ENCODE peak calls at places on chromosomes 3 and 15, in seven cellular contexts. Z, T, H, X, O, B and Y are unnamed samples.

GRCh38 chr3:58010562-58010961 is 2.3 kb downstream of the FLNB start:
- DNase-seq in O (no peak), B (no peak), X (peak), T (no peak), H (no peak), Z (no peak), Y (no peak)

GRCh38 chr15:48802867-48803266 is 8.0 kb downstream of the CEP152 start:
- DNase-seq in Z (no peak), O (no peak), T (no peak), H (peak), B (no peak), X (peak), Y (no peak)

GRCh38 chr3:127525373-127525772 is 65.2 kb downstream of the TPRA1 start:
- DNase-seq in T (no peak), O (peak), H (no peak), Z (no peak), X (peak), B (no peak), Y (no peak)

GRCh38 chr3:38039899-38040261 is 872 bp downstream of the DLEC1 start:
- DNase-seq in H (no peak), B (peak), X (peak), Z (no peak), O (no peak), T (peak), Y (no peak)

GRCh38 chr3:124774305-124774673 is 44.0 kb downstream of the UMPS start:
- DNase-seq in X (peak), O (peak), T (no peak), H (peak), B (peak), Z (no peak), Y (no peak)

GRCh38 chr3:11588755-11589154 is 55.0 kb downstream of the VGLL4 start:
- DNase-seq in X (no peak), T (no peak), H (no peak), B (no peak), Z (no peak), O (no peak), Y (no peak)

GRCh38 chr3:153158961-153159735 is 2.9 kb upstream of the RAP2B start:
- DNase-seq in T (no peak), X (no peak), O (no peak), B (no peak), H (no peak), Z (no peak), Y (no peak)

GRCh38 chr3:177705976-177706866 is 508.9 kb upstream of the TBL1XR1 start:
- DNase-seq in H (no peak), B (peak), Z (no peak), O (no peak), T (no peak), X (no peak), Y (no peak)

GRCh38 chr3:179819379-179819778 is 166.5 kb downstream of the USP13 start:
- DNase-seq in X (no peak), Z (no peak), T (no peak), H (no peak), O (no peak), B (peak), Y (no peak)

GRCh38 chr15:79522656-79523055 is 90.5 kb downstream of the MINAR1 start:
- DNase-seq in T (no peak), O (no peak), H (no peak), Z (no peak), B (no peak), X (peak), Y (no peak)

GRCh38 chr3:58528629-58529028 is 8.4 kb downstream of the ACOX2 start:
- DNase-seq in X (peak), B (peak), O (no peak), Z (no peak), H (peak), T (no peak), Y (no peak)

GRCh38 chr3:31968391-31968926 is 12.6 kb downstream of the OSBPL10 start:
- DNase-seq in B (no peak), H (no peak), O (no peak), T (no peak), X (peak), Z (no peak), Y (no peak)

GRCh38 chr3:43874290-43874689 is 183.6 kb downstream of the ABHD5 start:
- DNase-seq in B (no peak), H (no peak), T (no peak), Z (no peak), X (no peak), O (no peak), Y (no peak)

GRCh38 chr3:117485841-117486240 is 776.3 kb downstream of the TUSC7 start:
- DNase-seq in O (no peak), T (no peak), X (peak), H (no peak), B (no peak), Z (no peak), Y (no peak)

GRCh38 chr3:52310861-52311566 is 5.1 kb upstream of the DNAH1 start:
- DNase-seq in X (peak), T (peak), H (no peak), B (no peak), O (no peak), Z (no peak), Y (no peak)

GRCh38 chr3:62968128-62968527 is 92.9 kb upstream of the CADPS start:
- DNase-seq in Z (no peak), T (no peak), H (no peak), X (no peak), B (no peak), O (no peak), Y (no peak)

GRCh38 chr3:74883690-74884089 is 269.2 kb upstream of the CNTN3 start:
- DNase-seq in Z (no peak), H (no peak), X (peak), B (no peak), T (no peak), O (no peak), Y (no peak)

GRCh38 chr3:72044231-72044935 is 259.4 kb upstream of the PROK2 start:
- DNase-seq in X (no peak), H (no peak), T (no peak), Z (no peak), B (no peak), O (no peak), Y (no peak)

GRCh38 chr15:65083262-65083701 is 6.7 kb downstream of the KBTBD13 start:
- DNase-seq in H (no peak), O (no peak), B (no peak), X (peak), Z (no peak), T (no peak), Y (no peak)

GRCh38 chr3:197878427-197878826 is 71.6 kb upstream of the RPL35A start:
- DNase-seq in Z (no peak), T (no peak), B (no peak), H (no peak), O (no peak), X (no peak), Y (no peak)

GRCh38 chr3:177519588-177519987 is 322.3 kb upstream of the TBL1XR1 start:
- DNase-seq in X (no peak), B (no peak), T (no peak), O (no peak), Z (no peak), H (no peak), Y (no peak)

GRCh38 chr3:62873672-62874397 is 1.4 kb downstream of the CADPS start:
- DNase-seq in O (peak), B (peak), X (no peak), T (no peak), H (no peak), Z (peak), Y (peak)

GRCh38 chr15:35293353-35294130 is 208.4 kb upstream of the NANOGP8 start:
- DNase-seq in Z (no peak), X (peak), T (no peak), B (no peak), O (peak), H (peak), Y (no peak)

GRCh38 chr3:16675805-16676204 is 70.6 kb upstream of the DAZL start:
- DNase-seq in Z (no peak), T (no peak), O (no peak), H (no peak), B (no peak), X (no peak), Y (no peak)

GRCh38 chr3:113575191-113575590 is 42.8 kb downstream of the SIDT1 start:
- DNase-seq in T (no peak), H (no peak), Z (no peak), X (no peak), B (no peak), O (no peak), Y (no peak)

GRCh38 chr15:63583027-63583426 is 14.2 kb upstream of the FBXL22 start:
- DNase-seq in H (peak), X (peak), Z (no peak), T (no peak), O (no peak), B (no peak), Y (no peak)

GRCh38 chr3:12479919-12480425 is 4.3 kb upstream of the TSEN2 start:
- DNase-seq in Z (peak), T (no peak), O (peak), B (peak), H (no peak), X (peak), Y (no peak)

GRCh38 chr3:111954228-111954990 is 24.4 kb upstream of the ABHD10 start:
- DNase-seq in O (no peak), X (peak), T (no peak), B (no peak), Z (no peak), H (no peak), Y (no peak)

GRCh38 chr15:35725353-35725752 is 179.4 kb upstream of the DPH6 start:
- DNase-seq in Z (no peak), O (no peak), H (peak), X (peak), B (no peak), T (no peak), Y (no peak)

GRCh38 chr15:99029358-99029871 is 21.8 kb upstream of the PGPEP1L start:
- DNase-seq in H (no peak), O (no peak), X (no peak), Z (no peak), B (no peak), T (no peak), Y (peak)

GRCh38 chr3:10238330-10238995 is 9.8 kb upstream of the TATDN2 start:
- DNase-seq in Z (no peak), O (no peak), B (no peak), T (peak), H (no peak), X (no peak), Y (no peak)

GRCh38 chr3:99499235-99499798 is 139.1 kb upstream of the COL8A1 start:
- DNase-seq in T (no peak), O (peak), B (no peak), X (peak), H (no peak), Z (no peak), Y (no peak)

GRCh38 chr3:172343979-172344378 is 104.3 kb downstream of the GHSR start:
- DNase-seq in X (no peak), T (no peak), Z (no peak), H (no peak), B (no peak), O (no peak), Y (no peak)

GRCh38 chr15:75966073-75966472 is 46.2 kb downstream of the NRG4 start:
- DNase-seq in O (no peak), T (no peak), X (peak), Z (no peak), H (no peak), B (no peak), Y (no peak)

GRCh38 chr3:102885289-102885688 is 450.5 kb downstream of the ZPLD1 start:
- DNase-seq in X (no peak), O (no peak), B (no peak), T (no peak), Z (no peak), H (no peak), Y (no peak)

GRCh38 chr15:90871097-90871715 is 2.8 kb downstream of the FURIN start:
- DNase-seq in X (no peak), B (peak), Z (no peak), T (peak), H (no peak), O (no peak), Y (peak)

GRCh38 chr3:160685144-160685766 is 8.3 kb downstream of the ARL14 start:
- DNase-seq in H (no peak), B (no peak), X (peak), T (no peak), O (peak), Z (no peak), Y (no peak)
- TF ChIP-seq CTCF in H (peak), B (peak), X (peak), T (no peak), O (no peak), Z (peak), Y (peak)

GRCh38 chr3:183502237-183502636 is 53.3 kb downstream of the KLHL6 start:
- DNase-seq in Z (no peak), H (no peak), B (no peak), T (no peak), O (no peak), X (no peak), Y (no peak)

GRCh38 chr3:183504597-183504996 is 50.9 kb downstream of the KLHL6 start:
- DNase-seq in B (no peak), Z (no peak), X (no peak), O (no peak), H (no peak), T (no peak), Y (no peak)

GRCh38 chr3:183500981-183501704 is 54.4 kb downstream of the KLHL6 start:
- DNase-seq in H (no peak), O (no peak), B (no peak), X (no peak), T (no peak), Z (no peak), Y (no peak)

GRCh38 chr3:183502782-183503181 is 52.7 kb downstream of the KLHL6 start:
- DNase-seq in X (no peak), O (no peak), T (no peak), B (no peak), Z (no peak), H (no peak), Y (no peak)

DNA sequence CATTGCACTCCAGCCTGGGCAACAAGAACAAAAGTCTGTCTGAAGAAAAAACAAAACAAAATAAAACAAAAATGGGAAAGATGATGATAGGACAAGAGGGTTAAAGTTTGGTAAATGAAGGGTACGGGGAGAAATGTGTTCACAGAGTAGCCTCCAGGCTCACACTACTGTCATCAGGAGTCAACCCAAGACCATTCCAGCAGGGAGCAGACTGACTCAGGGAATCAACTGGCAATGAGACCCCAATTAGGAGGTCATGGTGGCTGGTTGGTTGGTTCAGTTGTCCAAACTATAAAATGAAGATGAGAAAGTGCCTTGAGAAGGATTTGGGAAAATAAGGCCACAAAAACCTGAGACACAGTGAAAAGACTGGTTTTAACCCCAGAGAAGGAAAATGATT is 51.8 kb downstream of the KLHL6 start:
- DNase-seq in B (no peak), O (no peak), X (no peak), Z (no peak), H (no peak), T (no peak), Y (no peak)
- TF ChIP-seq CTCF in B (no peak), O (no peak), X (no peak), Z (no peak), H (no peak), T (no peak), Y (no peak)

GRCh38 chr3:146655333-146655996 is 50.3 kb upstream of the PLSCR5 start:
- DNase-seq in B (no peak), Z (no peak), X (no peak), O (no peak), T (no peak), H (no peak), Y (no peak)
- TF ChIP-seq CTCF in B (no peak), Z (peak), X (no peak), O (no peak), T (no peak), H (no peak), Y (no peak)

GRCh38 chr3:39103324-39103693 is 4.1 kb downstream of the GORASP1 start:
- DNase-seq in H (no peak), B (no peak), O (no peak), Z (no peak), T (no peak), X (no peak), Y (no peak)
- TF ChIP-seq CTCF in H (no peak), B (no peak), O (no peak), Z (no peak), T (no peak), X (peak), Y (no peak)